ENCODE peak calls at places on chromosomes 5 and 9, in four cellular contexts. B, U, G and J are unnamed samples.

GRCh38 chr9:85157763-85158162 is 488.2 kb downstream of the NTRK2 start:
- DNase-seq in U (no peak), B (no peak), G (peak), J (no peak)

GRCh38 chr5:172492991-172493390 is 38.7 kb upstream of the SH3PXD2B start:
- DNase-seq in G (no peak), U (no peak), B (no peak), J (peak)

GRCh38 chr9:131111186-131111853 is 14.1 kb upstream of the NUP214 start:
- DNase-seq in U (no peak), B (no peak), G (no peak), J (no peak)

GRCh38 chr5:150640311-150641005 is at the start of gene SYNPO:
- DNase-seq in G (no peak), U (peak), B (peak), J (no peak)

GRCh38 chr9:111926421-111926875 is 29.8 kb downstream of the UGCG start:
- DNase-seq in U (peak), G (no peak), B (no peak), J (no peak)

GRCh38 chr5:65482727-65483473 is 1.2 kb upstream of the ADAMTS6 start:
- DNase-seq in B (peak), U (peak), G (no peak), J (no peak)

GRCh38 chr9:105216440-105217178 is 27.8 kb upstream of the SLC44A1 start:
- DNase-seq in G (no peak), U (peak), B (no peak), J (no peak)

GRCh38 chr5:158770506-158770905 is 329.2 kb downstream of the EBF1 start:
- DNase-seq in G (peak), U (peak), B (no peak), J (no peak)

GRCh38 chr5:96567188-96567587 is 95.0 kb upstream of the CAST start:
- DNase-seq in B (no peak), G (no peak), U (peak), J (no peak)

GRCh38 chr5:39274388-39275085 is 55.2 kb upstream of the FYB1 start:
- DNase-seq in B (no peak), G (no peak), U (no peak), J (no peak)

GRCh38 chr5:168159425-168159824 is 132.0 kb upstream of the WWC1 start:
- DNase-seq in B (no peak), G (peak), U (no peak), J (no peak)

GRCh38 chr5:64330728-64331231 is 165.1 kb downstream of the RNF180 start:
- DNase-seq in U (no peak), B (no peak), G (no peak), J (no peak)

GRCh38 chr5:157215143-157215825 is 34.6 kb downstream of the ITK start:
- DNase-seq in B (no peak), U (no peak), G (no peak), J (no peak)

GRCh38 chr5:28862137-28862859 is 1823.9 kb upstream of the CDH9 start:
- DNase-seq in B (no peak), G (no peak), U (no peak), J (no peak)